ENCODE peak calls at places on chromosome 12, in five cellular contexts. One of them, this sample, is unnamed.

GRCh38 chr12:66620703-66621102 is 58.2 kb downstream of the GRIP1 start:
- DNase-seq in heart right ventricle: no peak
- DNase-seq in uterus: no peak
- DNase-seq in upper lobe of right lung: no peak
- DNase-seq in SK-N-SH: no peak
- DNase-seq in this sample: no peak

GRCh38 chr12:67633708-67634107 is 14.8 kb upstream of the DYRK2 start:
- DNase-seq in heart right ventricle: peak; percentile 21
- DNase-seq in uterus: no peak
- DNase-seq in upper lobe of right lung: peak; percentile 66
- DNase-seq in SK-N-SH: no peak
- DNase-seq in this sample: no peak

GRCh38 chr12:110934093-110934852 is 13.9 kb upstream of the MYL2 start:
- DNase-seq in heart right ventricle: no peak
- DNase-seq in uterus: no peak
- DNase-seq in upper lobe of right lung: no peak
- DNase-seq in SK-N-SH: no peak
- DNase-seq in this sample: peak; percentile 90

GRCh38 chr12:65666876-65667275 is 157.4 kb upstream of the HMGA2 start:
- DNase-seq in heart right ventricle: no peak
- DNase-seq in uterus: no peak
- DNase-seq in upper lobe of right lung: no peak
- DNase-seq in SK-N-SH: no peak
- DNase-seq in this sample: no peak

GRCh38 chr12:53100466-53101151 is 2.7 kb upstream of the SOAT2 start:
- DNase-seq in heart right ventricle: no peak
- DNase-seq in uterus: no peak
- DNase-seq in upper lobe of right lung: no peak
- DNase-seq in SK-N-SH: no peak
- DNase-seq in this sample: peak; percentile 50

GRCh38 chr12:115354007-115354452 is 670.1 kb upstream of the TBX3 start:
- DNase-seq in heart right ventricle: peak; percentile 29
- DNase-seq in uterus: peak; percentile 89
- DNase-seq in upper lobe of right lung: no peak
- DNase-seq in SK-N-SH: no peak
- DNase-seq in this sample: no peak

GRCh38 chr12:95605087-95605486 is 53.8 kb upstream of the USP44 start:
- DNase-seq in heart right ventricle: no peak
- DNase-seq in uterus: no peak
- DNase-seq in upper lobe of right lung: no peak
- DNase-seq in SK-N-SH: no peak
- DNase-seq in this sample: peak; percentile 38

GRCh38 chr12:72297666-72298065 is 25.5 kb downstream of the TRHDE start:
- DNase-seq in heart right ventricle: no peak
- DNase-seq in uterus: no peak
- DNase-seq in upper lobe of right lung: no peak
- DNase-seq in SK-N-SH: no peak
- DNase-seq in this sample: no peak

GRCh38 chr12:110269622-110270124 is 11.4 kb upstream of the ATP2A2 start:
- DNase-seq in heart right ventricle: no peak
- DNase-seq in uterus: peak; percentile 35
- DNase-seq in upper lobe of right lung: no peak
- DNase-seq in SK-N-SH: no peak
- DNase-seq in this sample: peak; percentile 81

GRCh38 chr12:51381226-51382079 is 9.8 kb downstream of the GALNT6 start:
- DNase-seq in heart right ventricle: peak; percentile 12
- DNase-seq in uterus: no peak
- DNase-seq in upper lobe of right lung: no peak
- DNase-seq in SK-N-SH: no peak
- DNase-seq in this sample: no peak

GRCh38 chr12:66664076-66664475 is 14.8 kb downstream of the GRIP1 start:
- DNase-seq in heart right ventricle: no peak
- DNase-seq in uterus: no peak
- DNase-seq in upper lobe of right lung: no peak
- DNase-seq in SK-N-SH: no peak
- DNase-seq in this sample: no peak

GRCh38 chr12:12428961-12429657 is 72.2 kb downstream of the BORCS5 start:
- DNase-seq in heart right ventricle: no peak
- DNase-seq in uterus: no peak
- DNase-seq in upper lobe of right lung: no peak
- DNase-seq in SK-N-SH: no peak
- DNase-seq in this sample: no peak

GRCh38 chr12:62995097-62995496 is 60.1 kb upstream of the PPM1H start:
- DNase-seq in heart right ventricle: no peak
- DNase-seq in uterus: no peak
- DNase-seq in upper lobe of right lung: no peak
- DNase-seq in SK-N-SH: no peak
- DNase-seq in this sample: peak; percentile 67

GRCh38 chr12:131357920-131358319 is 353.0 kb upstream of the SFSWAP start:
- DNase-seq in heart right ventricle: no peak
- DNase-seq in uterus: no peak
- DNase-seq in upper lobe of right lung: no peak
- DNase-seq in SK-N-SH: no peak
- DNase-seq in this sample: no peak

GRCh38 chr12:130873825-130874224 is 2.0 kb downstream of the RAN start:
- DNase-seq in heart right ventricle: no peak
- DNase-seq in uterus: no peak
- DNase-seq in upper lobe of right lung: no peak
- DNase-seq in SK-N-SH: no peak
- DNase-seq in this sample: no peak

GRCh38 chr12:89756638-89757321 is 48.1 kb upstream of the ATP2B1 start:
- DNase-seq in heart right ventricle: peak; percentile 9
- DNase-seq in uterus: no peak
- DNase-seq in upper lobe of right lung: no peak
- DNase-seq in SK-N-SH: no peak
- DNase-seq in this sample: no peak

GRCh38 chr12:30795410-30795659 is 40.6 kb upstream of the CAPRIN2 start:
- DNase-seq in heart right ventricle: no peak
- DNase-seq in uterus: no peak
- DNase-seq in upper lobe of right lung: no peak
- DNase-seq in SK-N-SH: peak; percentile 30
- DNase-seq in this sample: peak; percentile 97

GRCh38 chr12:30792648-30793499 is 38.1 kb upstream of the CAPRIN2 start:
- DNase-seq in heart right ventricle: no peak
- DNase-seq in uterus: no peak
- DNase-seq in upper lobe of right lung: no peak
- DNase-seq in SK-N-SH: no peak
- DNase-seq in this sample: peak; percentile 66

GRCh38 chr12:30794020-30794419 is 39.3 kb upstream of the CAPRIN2 start:
- DNase-seq in heart right ventricle: no peak
- DNase-seq in uterus: no peak
- DNase-seq in upper lobe of right lung: no peak
- DNase-seq in SK-N-SH: no peak
- DNase-seq in this sample: peak; percentile 56

GRCh38 chr12:30794591-30795409 is 40.0 kb upstream of the CAPRIN2 start:
- DNase-seq in heart right ventricle: no peak
- DNase-seq in uterus: no peak
- DNase-seq in upper lobe of right lung: no peak
- DNase-seq in SK-N-SH: no peak
- DNase-seq in this sample: no peak

GRCh38 chr12:30792085-30792484 is 37.3 kb upstream of the CAPRIN2 start:
- DNase-seq in heart right ventricle: no peak
- DNase-seq in uterus: no peak
- DNase-seq in upper lobe of right lung: no peak
- DNase-seq in SK-N-SH: no peak
- DNase-seq in this sample: no peak
- H3K27ac ChIP-seq in heart right ventricle: no peak overlapping the region
- H3K27ac ChIP-seq in uterus: no peak overlapping the region
- H3K27ac ChIP-seq in upper lobe of right lung: no peak overlapping the region
- H3K27ac ChIP-seq in SK-N-SH: no peak overlapping the region
- H3K27ac ChIP-seq in this sample: no peak overlapping the region

DNA sequence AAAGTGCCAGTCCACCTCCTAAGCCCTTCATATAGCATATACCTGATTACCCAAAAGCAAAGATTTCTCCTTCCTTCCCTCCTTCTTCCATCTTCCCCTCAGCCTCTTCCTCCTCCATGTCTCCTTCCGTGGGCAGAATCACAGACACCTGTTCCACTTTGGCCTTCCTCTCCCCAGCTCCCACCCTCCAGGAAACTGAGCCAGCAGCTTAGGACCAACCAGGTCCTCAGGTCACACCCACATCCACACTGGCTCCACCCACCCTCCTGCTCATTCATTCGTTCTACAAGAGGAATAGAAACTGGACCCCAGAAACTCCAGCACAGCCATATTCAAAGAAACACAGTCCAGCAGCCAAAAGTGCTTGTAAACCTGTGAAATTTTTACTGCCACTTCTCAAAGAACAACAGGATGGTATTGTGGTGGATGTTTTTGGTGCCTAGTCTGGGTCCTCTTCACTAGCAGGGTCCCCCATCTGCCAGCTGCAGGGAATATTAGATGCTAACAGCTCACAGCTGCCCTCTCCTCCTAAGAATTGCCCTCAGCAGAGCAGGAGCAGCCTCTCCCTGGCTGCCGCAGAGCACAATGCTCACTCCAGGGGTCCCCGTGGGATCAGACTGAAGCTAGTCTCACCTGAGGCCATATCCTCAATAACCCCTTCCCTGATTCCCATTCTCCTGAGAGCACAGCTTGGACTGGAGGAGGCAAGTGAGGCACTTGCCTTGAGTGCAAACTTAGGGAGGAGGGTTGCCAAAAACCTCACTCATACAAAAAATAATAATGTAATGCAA is 18.4 kb downstream of the CMKLR1 start:
- DNase-seq in heart right ventricle: no peak
- DNase-seq in uterus: no peak
- DNase-seq in upper lobe of right lung: no peak
- DNase-seq in SK-N-SH: no peak
- DNase-seq in this sample: peak; percentile 85
- H3K4me1 ChIP-seq in heart right ventricle: peaks cover 26% of the 10 kb centered on the region
- H3K4me1 ChIP-seq in uterus: no peaks in the 10 kb centered on the region
- H3K4me1 ChIP-seq in upper lobe of right lung: peaks cover 22% of the 10 kb centered on the region
- H3K4me1 ChIP-seq in SK-N-SH: no peaks in the 10 kb centered on the region
- H3K4me1 ChIP-seq in this sample: peaks cover 4% of the 10 kb centered on the region

DNA sequence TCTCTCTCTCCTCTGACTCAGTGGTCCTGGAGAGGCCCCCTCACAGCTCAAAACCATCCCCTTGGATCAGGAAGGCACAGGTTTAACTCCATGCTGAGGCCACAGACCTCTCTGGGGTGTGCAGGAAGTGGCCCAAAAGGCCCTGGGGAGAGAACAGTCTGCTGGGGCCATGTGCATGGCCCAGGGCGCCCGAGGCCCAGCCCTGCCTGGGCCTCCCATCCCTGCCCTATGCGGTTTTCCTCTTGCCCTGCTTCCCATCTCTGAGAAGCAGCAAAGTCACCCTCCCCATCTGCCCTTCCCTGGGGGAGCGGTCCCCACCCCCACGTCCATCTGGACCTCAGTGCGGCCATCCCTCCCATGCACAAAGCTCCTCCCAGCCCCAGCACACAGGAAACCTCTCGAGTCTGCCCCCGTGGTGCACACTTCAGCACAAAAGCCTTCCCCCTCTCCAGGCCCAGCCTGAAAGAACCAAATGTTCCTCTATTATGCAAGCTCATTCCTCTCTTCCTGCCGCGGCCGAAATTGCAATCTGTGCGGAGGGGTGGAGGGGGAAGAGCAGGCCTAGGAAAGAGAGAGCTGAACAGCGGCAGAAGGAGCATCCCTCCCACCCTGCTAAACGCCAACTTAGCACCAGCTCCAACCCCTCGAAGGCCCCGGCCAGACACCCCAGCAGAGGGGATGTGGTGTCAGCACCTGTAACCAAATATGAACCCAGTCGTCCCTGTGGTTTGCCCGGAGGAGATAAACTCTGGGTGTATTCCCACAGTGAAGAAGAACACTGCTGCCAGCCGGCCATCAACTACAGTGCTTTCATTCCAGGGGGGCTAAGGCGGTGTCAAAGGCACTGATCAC is 108.5 kb downstream of the SCARB1 start:
- DNase-seq in heart right ventricle: peak; percentile 87
- DNase-seq in uterus: peak; percentile 93
- DNase-seq in upper lobe of right lung: peak; percentile 95
- DNase-seq in SK-N-SH: peak; percentile 75
- DNase-seq in this sample: no peak
- H3K27ac ChIP-seq in heart right ventricle: peak overlapping the region; percentile 82
- H3K27ac ChIP-seq in uterus: peak overlapping the region; percentile 90
- H3K27ac ChIP-seq in upper lobe of right lung: peak overlapping the region; percentile 85
- H3K27ac ChIP-seq in SK-N-SH: peak overlapping the region; percentile 69
- H3K27ac ChIP-seq in this sample: peak overlapping the region; percentile 90

DNA sequence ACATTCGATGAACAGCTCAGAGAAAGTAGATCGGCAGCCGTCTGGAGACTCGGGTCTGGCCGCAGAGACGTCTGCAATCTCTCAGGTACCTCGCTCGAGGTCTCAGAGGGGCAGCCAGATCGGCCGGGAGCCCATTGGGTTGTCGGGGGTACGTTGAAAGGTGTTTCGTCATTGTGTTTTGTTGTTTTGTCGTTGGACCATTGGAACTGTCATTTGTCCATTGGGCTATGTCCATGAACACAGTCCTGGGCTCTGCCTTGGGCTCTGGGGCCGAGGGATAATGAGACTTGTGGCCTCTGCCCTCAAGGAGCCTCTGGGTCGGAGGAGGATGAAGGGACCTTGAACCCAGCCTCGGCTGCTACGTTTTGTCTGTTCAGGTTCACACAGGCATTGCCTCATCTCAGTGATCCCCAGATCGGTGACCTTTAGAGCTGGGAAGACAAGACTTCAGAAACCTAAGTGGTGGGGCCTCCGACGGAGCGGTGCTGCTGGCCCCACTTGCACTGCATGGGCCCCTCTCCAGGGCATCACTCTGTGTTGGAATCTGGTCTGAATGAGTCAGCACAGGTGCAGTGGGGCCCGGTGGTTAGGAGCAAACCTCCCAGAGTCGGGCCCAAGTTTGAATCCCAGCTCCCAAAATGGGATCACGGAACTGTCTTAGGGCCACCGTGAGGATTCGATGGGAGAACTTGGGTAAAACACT is 23.6 kb upstream of the MLXIP start:
- DNase-seq in heart right ventricle: no peak
- DNase-seq in uterus: no peak
- DNase-seq in upper lobe of right lung: no peak
- DNase-seq in SK-N-SH: no peak
- DNase-seq in this sample: no peak
- H3K4me1 ChIP-seq in heart right ventricle: peaks cover 39% of the 10 kb centered on the region
- H3K4me1 ChIP-seq in uterus: no peaks in the 10 kb centered on the region
- H3K4me1 ChIP-seq in upper lobe of right lung: peaks cover 18% of the 10 kb centered on the region
- H3K4me1 ChIP-seq in SK-N-SH: peaks cover 3% of the 10 kb centered on the region
- H3K4me1 ChIP-seq in this sample: no peaks in the 10 kb centered on the region

GRCh38 chr12:16520328-16520727 is 85.6 kb downstream of the LMO3 start:
- DNase-seq in heart right ventricle: no peak
- DNase-seq in uterus: no peak
- DNase-seq in upper lobe of right lung: no peak
- DNase-seq in SK-N-SH: no peak
- DNase-seq in this sample: no peak
- H3K27ac ChIP-seq in heart right ventricle: no peak overlapping the region
- H3K27ac ChIP-seq in uterus: no peak overlapping the region
- H3K27ac ChIP-seq in upper lobe of right lung: no peak overlapping the region
- H3K27ac ChIP-seq in SK-N-SH: no peak overlapping the region
- H3K27ac ChIP-seq in this sample: no peak overlapping the region

GRCh38 chr12:57940052-57940914 is 1.1 kb upstream of the ATP23 start:
- DNase-seq in heart right ventricle: no peak
- DNase-seq in uterus: no peak
- DNase-seq in upper lobe of right lung: no peak
- DNase-seq in SK-N-SH: no peak
- DNase-seq in this sample: no peak
- H3K4me1 ChIP-seq in heart right ventricle: peaks cover 26% of the 10 kb centered on the region
- H3K4me1 ChIP-seq in uterus: no peaks in the 10 kb centered on the region
- H3K4me1 ChIP-seq in upper lobe of right lung: peaks cover 12% of the 10 kb centered on the region
- H3K4me1 ChIP-seq in SK-N-SH: peaks cover 4% of the 10 kb centered on the region
- H3K4me1 ChIP-seq in this sample: no peaks in the 10 kb centered on the region

DNA sequence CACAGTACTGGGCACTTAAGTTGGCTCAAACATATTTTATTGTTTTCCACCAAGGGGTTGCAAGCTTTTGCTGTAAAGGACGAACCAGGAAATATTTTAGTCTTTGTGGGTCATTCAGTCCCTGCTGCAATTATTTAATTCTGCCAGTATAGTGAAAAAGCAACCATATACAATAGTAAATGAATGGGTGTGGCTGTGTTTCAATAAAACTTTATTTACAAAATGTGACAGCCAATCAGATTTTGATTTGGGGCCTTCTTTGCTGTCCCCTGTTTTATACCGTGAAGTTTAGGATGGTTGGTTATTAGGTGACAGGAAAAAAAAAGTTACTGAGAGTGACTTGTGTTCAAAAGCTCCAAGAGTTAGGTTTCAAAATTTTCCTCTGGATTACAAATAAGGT is 956.4 kb downstream of the AACS start:
- DNase-seq in heart right ventricle: no peak
- DNase-seq in uterus: no peak
- DNase-seq in upper lobe of right lung: no peak
- DNase-seq in SK-N-SH: no peak
- DNase-seq in this sample: no peak
- H3K27ac ChIP-seq in heart right ventricle: no peak overlapping the region
- H3K27ac ChIP-seq in uterus: no peak overlapping the region
- H3K27ac ChIP-seq in upper lobe of right lung: no peak overlapping the region
- H3K27ac ChIP-seq in SK-N-SH: no peak overlapping the region
- H3K27ac ChIP-seq in this sample: no peak overlapping the region